ENCODE peak calls at places on chromosome 17, in four cellular contexts. S is coronary artery, G is sigmoid colon, A is left ventricle myocardium inferior. B is an unnamed sample.

GRCh38 chr17:50581316-50581715 is 20.8 kb downstream of the CACNA1G start:
- DNase-seq in S (no peak), G (no peak), A (no peak), B (no peak)

GRCh38 chr17:42843358-42843934 is 934 bp upstream of the AOC2 start:
- DNase-seq in S (no peak), G (no peak), A (no peak), B (no peak)

GRCh38 chr17:5355416-5356129 is 63.9 kb downstream of the NUP88 start:
- DNase-seq in S (no peak), G (no peak), A (no peak), B (no peak)

GRCh38 chr17:64406321-64407200 is 15.9 kb upstream of the PECAM1 start:
- DNase-seq in S (no peak), G (peak), A (no peak), B (no peak)

GRCh38 chr17:32349503-32349853 is 479 bp upstream of the ZNF207 start:
- DNase-seq in S (no peak), G (no peak), A (no peak), B (no peak)

GRCh38 chr17:15291674-15292361 is 26.7 kb upstream of the PMP22 start:
- DNase-seq in S (no peak), G (no peak), A (peak), B (no peak)

GRCh38 chr17:47704116-47704515 is 10.2 kb downstream of the TBKBP1 start:
- DNase-seq in S (no peak), G (peak), A (peak), B (no peak)

GRCh38 chr17:34307110-34307509 is 12.1 kb upstream of the CCL8 start:
- DNase-seq in S (peak), G (no peak), A (peak), B (no peak)

GRCh38 chr17:56292010-56292409 is 138.7 kb downstream of the ANKFN1 start:
- DNase-seq in S (no peak), G (no peak), A (no peak), B (no peak)

DNA sequence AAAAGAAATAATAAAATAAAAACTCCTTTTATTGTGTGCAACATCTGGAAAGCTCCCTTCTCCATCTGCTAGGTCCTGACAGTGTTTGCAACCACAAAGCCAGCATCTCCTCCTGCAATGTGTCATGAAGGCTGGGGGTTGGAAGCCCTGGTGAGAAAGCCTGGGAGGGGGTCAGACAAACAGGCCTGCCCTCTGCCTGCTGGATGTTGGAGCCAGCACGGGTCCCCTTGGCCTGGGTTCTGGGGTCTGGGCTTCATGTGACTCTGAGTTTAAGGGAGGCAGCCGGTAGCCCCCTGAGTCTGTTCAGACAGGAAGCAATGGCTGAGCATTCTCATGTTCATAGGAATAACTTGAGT is 33.1 kb upstream of the AXIN2 start:
- DNase-seq in S (no peak), G (no peak), A (no peak), B (no peak)
- H3K4me3 ChIP-seq in S (no peak), G (no peak), A (peak), B (peak)

GRCh38 chr17:66285149-66285548 is 17.3 kb upstream of the PRKCA start:
- DNase-seq in S (no peak), G (no peak), A (no peak), B (no peak)

GRCh38 chr17:66292351-66292750 is 10.1 kb upstream of the PRKCA start:
- DNase-seq in S (no peak), G (no peak), A (no peak), B (no peak)

GRCh38 chr17:66287911-66288310 is 14.5 kb upstream of the PRKCA start:
- DNase-seq in S (no peak), G (no peak), A (no peak), B (no peak)

GRCh38 chr17:66290097-66290722 is 12.2 kb upstream of the PRKCA start:
- DNase-seq in S (no peak), G (no peak), A (no peak), B (no peak)
- TF ChIP-seq CTCF in S (no peak), G (no peak), A (peak), B (no peak)

DNA sequence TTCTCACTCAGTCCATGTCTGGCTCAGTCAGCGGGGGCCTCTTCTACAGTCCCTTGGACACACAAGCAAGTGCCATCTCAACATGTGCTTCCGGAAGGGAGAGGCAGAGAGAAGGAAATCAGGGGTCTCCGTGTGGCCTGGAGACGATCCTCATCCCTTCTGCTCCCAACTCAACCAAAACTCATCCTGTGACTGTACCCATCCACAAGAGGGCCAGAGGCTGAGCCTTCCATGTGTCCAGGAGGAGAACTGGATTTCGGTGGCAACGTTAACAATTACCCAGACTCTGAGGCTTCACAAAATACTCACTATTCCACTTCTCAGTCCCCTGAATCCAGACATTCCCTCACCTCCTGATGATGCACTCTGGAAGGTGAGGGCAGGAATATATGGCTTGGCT is 7.8 kb upstream of the ALOX12B start:
- DNase-seq in S (no peak), G (no peak), A (no peak), B (no peak)
- H3K4me3 ChIP-seq in S (no peak), G (no peak), A (no peak), B (no peak)

DNA sequence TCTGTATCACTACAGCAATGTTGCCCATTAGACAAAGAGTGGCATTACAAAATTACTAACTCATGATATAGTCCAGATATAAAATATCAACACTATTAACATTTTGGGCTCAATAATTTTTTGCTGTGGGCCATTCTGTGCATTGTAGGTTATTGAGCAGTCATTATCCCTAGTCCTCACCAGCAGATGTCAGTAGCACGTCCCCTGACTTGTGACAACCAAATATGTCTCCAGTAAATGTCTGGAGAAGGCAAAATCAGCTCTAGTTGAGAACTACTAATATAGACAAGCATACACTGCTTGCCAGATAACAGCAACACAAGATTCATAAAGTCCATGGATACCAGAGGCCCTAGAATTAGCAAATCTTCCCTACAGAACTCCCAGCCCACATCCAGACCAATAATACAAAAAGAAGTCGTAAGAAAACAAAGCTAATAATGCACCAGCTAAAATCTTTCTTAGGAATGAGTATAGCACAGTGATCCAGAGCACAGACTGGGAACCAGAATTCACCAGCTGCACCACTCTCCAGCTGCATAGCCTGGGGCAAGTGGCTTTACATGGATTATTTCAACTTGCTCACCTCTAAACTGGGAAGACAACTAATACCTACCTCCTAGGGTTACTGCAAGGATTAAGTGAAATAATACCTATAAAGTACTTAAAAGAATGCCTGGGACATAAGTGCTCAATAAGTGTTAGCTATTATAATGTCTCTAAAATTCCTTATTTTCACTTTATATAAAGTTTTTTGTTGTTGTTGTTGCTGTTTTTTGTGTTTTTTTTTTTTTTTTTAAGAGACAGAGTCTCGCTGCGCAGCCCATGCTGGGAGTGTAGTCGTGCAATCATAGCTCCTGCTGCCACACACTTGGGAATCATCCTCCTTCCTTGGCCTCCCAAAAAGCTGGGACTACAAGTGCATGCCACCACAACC is 23.7 kb downstream of the HELZ start:
- DNase-seq in S (no peak), G (no peak), A (no peak), B (no peak)
- TF ChIP-seq CTCF in S (no peak), G (no peak), A (peak), B (peak)

DNA sequence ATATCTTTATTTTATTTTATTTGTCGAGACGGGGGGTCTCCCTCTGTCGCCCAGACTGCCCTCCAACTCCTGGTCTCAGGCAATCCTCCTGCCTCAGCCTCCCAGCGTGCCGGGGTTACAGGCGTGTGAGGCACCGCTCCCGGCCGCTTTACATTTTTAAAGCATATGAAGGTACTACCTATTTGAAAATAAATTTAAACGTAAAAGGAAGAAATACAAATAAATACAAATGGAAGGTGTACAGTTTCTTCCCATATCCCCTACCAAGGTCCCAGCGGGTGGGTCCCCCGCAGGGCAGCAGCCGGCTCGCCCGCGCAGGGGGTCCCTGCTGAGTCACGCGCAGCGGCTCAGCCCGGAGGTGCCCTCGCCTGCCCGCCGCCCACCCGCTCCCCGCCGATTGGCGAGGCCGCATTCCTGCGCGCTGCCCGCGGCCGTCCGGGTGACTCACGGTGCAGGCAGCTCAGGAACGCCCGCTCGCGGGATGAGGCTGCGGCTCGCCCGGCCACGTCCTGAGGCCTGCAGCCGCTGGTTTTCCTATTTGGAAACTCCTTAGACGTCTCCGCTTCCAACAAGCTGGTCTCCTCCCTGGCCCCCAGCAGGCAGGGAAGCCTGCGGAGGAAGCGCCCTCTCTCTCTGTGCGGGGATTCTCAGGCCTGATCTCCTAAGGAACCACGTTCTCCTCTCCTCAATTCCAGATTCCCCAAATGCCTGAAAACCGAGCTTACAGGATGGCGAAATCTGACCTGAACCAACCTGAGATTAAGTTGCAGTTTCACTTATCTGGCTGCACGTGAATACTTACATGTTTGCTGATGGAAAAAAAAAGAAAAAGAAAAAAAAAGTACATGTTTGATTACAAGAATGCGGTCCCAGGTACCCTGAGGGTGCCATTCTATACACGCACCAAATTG is 54.8 kb upstream of the MAP3K14 start:
- DNase-seq in S (peak), G (peak), A (peak), B (peak)
- H3K4me3 ChIP-seq in S (peak), G (peak), A (peak), B (peak)

GRCh38 chr17:61426482-61427304 is 25.5 kb upstream of the TBX4 start:
- DNase-seq in S (no peak), G (no peak), A (no peak), B (no peak)
- TF ChIP-seq CTCF in S (no peak), G (no peak), A (no peak), B (no peak)

GRCh38 chr17:75614556-75615270 is 18.5 kb upstream of the SMIM5 start:
- DNase-seq in S (no peak), G (no peak), A (no peak), B (no peak)

GRCh38 chr17:75617675-75618074 is 15.6 kb upstream of the SMIM5 start:
- DNase-seq in S (no peak), G (no peak), A (peak), B (no peak)

GRCh38 chr17:75617218-75617617 is 16.0 kb upstream of the SMIM5 start:
- DNase-seq in S (no peak), G (no peak), A (no peak), B (no peak)

GRCh38 chr17:75615301-75615700 is 17.9 kb upstream of the SMIM5 start:
- DNase-seq in S (no peak), G (no peak), A (no peak), B (no peak)

GRCh38 chr17:75616521-75617122 is 16.6 kb upstream of the SMIM5 start:
- DNase-seq in S (no peak), G (no peak), A (no peak), B (no peak)
- H3K4me3 ChIP-seq in S (no peak), G (no peak), A (no peak), B (no peak)